ENCODE peak calls at places on chromosomes 1 and 21, in eight cellular contexts. R is stimulated activated CD8-positive, alpha-beta memory T cell treated with anti-CD3 and anti-CD28 coated beads, Interleukin-15, amount 100 ng/mL, for 24 hours; V is astrocyte of the cerebellum; I is progenitor cell of endocrine pancreas; Q is frontal cortex; N is activated CD4-positive, CD25-positive, alpha-beta regulatory T cell; H is naive thymus-derived CD4-positive, alpha-beta T cell; K is lower leg skin. D is an unnamed sample.

GRCh38 chr1:69479734-69480133 is 88.0 kb upstream of the LRRC7 start:
- DNase-seq in R (no peak), V (no peak), I (no peak), Q (no peak), N (no peak), H (no peak), K (no peak), D (no peak)

GRCh38 chr21:31186916-31187315 is 148.6 kb upstream of the KRTAP19-8 start:
- DNase-seq in R (no peak), V (no peak), I (no peak), Q (no peak), N (no peak), H (peak; percentile 58), K (no peak), D (no peak)

GRCh38 chr1:40389871-40390560 is 16.5 kb downstream of the SMAP2 start:
- DNase-seq in R (no peak), V (peak; percentile 37), I (no peak), Q (no peak), N (no peak), H (peak; percentile 50), K (peak; percentile 71), D (no peak)

GRCh38 chr1:224689354-224689753 is 73.2 kb downstream of the CNIH3 start:
- DNase-seq in R (no peak), V (no peak), I (no peak), Q (no peak), N (no peak), H (no peak), K (no peak), D (no peak)

GRCh38 chr1:36115931-36116330 is 9.1 kb downstream of the COL8A2 start:
- DNase-seq in R (no peak), V (no peak), I (no peak), Q (no peak), N (no peak), H (no peak), K (no peak), D (no peak)

GRCh38 chr21:39518055-39518844 is 66.5 kb downstream of the SH3BGR start:
- DNase-seq in R (no peak), V (peak; percentile 16), I (peak; percentile 55), Q (peak; percentile 62), N (no peak), H (peak; percentile 63), K (no peak), D (peak; percentile 64)

GRCh38 chr1:245987997-245988392 is 519.1 kb downstream of the SMYD3 start:
- DNase-seq in R (no peak), V (no peak), I (no peak), Q (no peak), N (no peak), H (no peak), K (no peak), D (no peak)

GRCh38 chr1:30743584-30744059 is 14.0 kb downstream of the LAPTM5 start:
- DNase-seq in R (no peak), V (no peak), I (no peak), Q (no peak), N (peak; percentile 53), H (peak; percentile 88), K (no peak), D (no peak)

GRCh38 chr1:224203243-224204016 is 20.4 kb downstream of the DEGS1 start:
- DNase-seq in R (no peak), V (peak; percentile 96), I (no peak), Q (no peak), N (no peak), H (no peak), K (no peak), D (no peak)

D was measured in NCI-H1930.